ENCODE peak calls at places on chromosome 15, in six cellular contexts. M is colonic mucosa, K is AG09309, J is tibial nerve, Z is B cell, X is choroid plexus epithelial cell. I is an unnamed sample.
A peak's percentile ranks its signal among the peaks of the same experiment; 100 is the strongest.

GRCh38 chr15:71476823-71477222 is 333.5 kb upstream of the NR2E3 start:
- DNase-seq in M (no peak), K (no peak), J (no peak), Z (no peak), X (no peak), I (no peak)

GRCh38 chr15:88653200-88654064 is 14.6 kb downstream of the ISG20 start:
- DNase-seq in M (no peak), K (no peak), J (no peak), Z (no peak), X (no peak), I (no peak)

GRCh38 chr15:99441871-99442267 is 123.9 kb upstream of the MEF2A start:
- DNase-seq in M (no peak), K (no peak), J (no peak), Z (no peak), X (no peak), I (peak; percentile 5)

GRCh38 chr15:65400760-65401606 is 21.8 kb downstream of the IGDCC4 start:
- DNase-seq in M (peak; percentile 66), K (no peak), J (no peak), Z (peak; percentile 40), X (peak; percentile 92), I (peak; percentile 85)

GRCh38 chr15:59792359-59792758 is 103.2 kb upstream of the BNIP2 start:
- DNase-seq in M (no peak), K (no peak), J (no peak), Z (no peak), X (no peak), I (no peak)

GRCh38 chr15:70770863-70771262 is 7.5 kb upstream of the UACA start:
- DNase-seq in M (no peak), K (no peak), J (no peak), Z (no peak), X (no peak), I (no peak)

GRCh38 chr15:90231028-90232017 is 2.4 kb downstream of the CIB1 start:
- DNase-seq in M (no peak), K (no peak), J (no peak), Z (peak; percentile 84), X (no peak), I (peak; percentile 66)

GRCh38 chr15:86915811-86916331 is 836.2 kb downstream of the AGBL1 start:
- DNase-seq in M (no peak), K (peak; percentile 2), J (no peak), Z (no peak), X (peak; percentile 67), I (no peak)

GRCh38 chr15:66096711-66097058 is 156.9 kb downstream of the MEGF11 start:
- DNase-seq in M (no peak), K (no peak), J (no peak), Z (no peak), X (no peak), I (no peak)

DNA sequence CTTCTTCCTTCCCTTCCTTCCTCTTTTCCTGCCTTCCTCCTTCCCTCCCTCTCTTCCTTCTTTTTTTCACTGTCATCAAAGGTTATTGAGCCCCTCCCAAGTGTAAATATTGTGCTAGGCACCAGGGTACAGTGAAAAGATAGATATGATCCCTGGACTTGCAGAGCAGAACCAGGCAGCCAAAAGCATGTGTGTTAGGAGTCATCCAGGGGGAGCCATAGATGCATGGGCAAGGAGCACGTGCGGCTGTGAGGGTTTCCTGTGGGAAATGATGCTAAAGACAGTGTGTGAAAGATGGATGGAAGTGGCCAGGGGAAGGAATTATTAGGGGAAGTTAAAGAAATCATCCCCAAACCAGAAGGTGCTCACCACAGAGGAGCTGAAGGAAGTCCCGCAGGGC is 65.2 kb downstream of the NR2F2 start:
- DNase-seq in M (no peak), K (no peak), J (no peak), Z (no peak), X (no peak), I (no peak)
- TF ChIP-seq CTCF in M (no peak), K (no peak), J (no peak), Z (no peak), X (peak; percentile 9), I (no peak)

GRCh38 chr15:37793851-37794250 is 140.6 kb upstream of the TMCO5A start:
- DNase-seq in M (no peak), K (no peak), J (no peak), Z (no peak), X (peak; percentile 53), I (no peak)
- TF ChIP-seq CTCF in M (no peak), K (no peak), J (no peak), Z (no peak), X (peak; percentile 60), I (no peak)

DNA sequence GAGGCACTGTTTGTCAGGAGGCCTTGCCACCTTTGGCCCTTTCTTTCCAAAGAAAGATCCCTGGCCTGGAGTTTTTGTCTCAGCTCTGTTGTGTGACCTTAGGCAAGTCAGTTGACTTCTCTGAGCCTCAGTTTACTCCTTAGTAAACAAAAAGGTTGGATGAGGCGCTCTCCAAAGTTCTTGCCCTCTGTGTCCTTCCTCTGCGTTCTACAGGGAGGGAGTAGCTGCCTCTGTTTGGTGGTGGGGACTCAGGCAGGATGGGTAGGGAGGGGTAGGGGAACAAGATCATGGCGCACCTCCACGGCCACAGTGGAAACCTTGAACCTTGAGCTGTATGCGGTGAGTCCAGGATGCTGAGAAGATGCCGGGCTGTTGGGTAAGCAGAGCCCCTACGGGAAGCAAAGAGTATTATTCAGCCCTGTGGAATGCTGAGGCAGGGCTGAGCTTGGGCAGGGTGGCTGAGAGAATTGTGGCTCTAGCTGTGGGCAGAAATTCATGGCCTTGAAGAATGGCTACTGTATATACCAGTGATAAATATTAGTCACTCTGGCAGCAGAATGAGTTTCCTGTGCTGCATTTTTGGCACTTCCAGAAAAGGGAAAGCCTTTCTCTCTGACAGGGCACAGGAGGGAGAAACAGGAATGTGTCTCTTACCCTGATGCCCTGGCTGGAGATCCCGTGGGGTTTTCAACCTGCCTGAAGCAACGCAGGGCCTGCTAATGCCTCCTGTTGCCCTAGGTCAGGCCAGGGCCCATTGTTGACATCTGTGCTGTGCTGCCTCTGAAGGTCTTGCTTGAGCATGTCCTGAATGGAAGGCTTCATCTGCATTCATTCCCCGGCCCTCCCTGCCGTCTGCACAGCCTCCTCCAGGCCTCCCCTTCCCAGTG is 39.9 kb downstream of the SMAD3 start:
- DNase-seq in M (peak; percentile 48), K (peak; percentile 98), J (no peak), Z (no peak), X (peak; percentile 96), I (no peak)
- TF ChIP-seq CTCF in M (no peak), K (no peak), J (peak; percentile 43), Z (no peak), X (peak; percentile 18), I (no peak)

GRCh38 chr15:68713874-68714273 is 106.8 kb downstream of the ANP32A start:
- DNase-seq in M (no peak), K (no peak), J (no peak), Z (no peak), X (no peak), I (no peak)

GRCh38 chr15:68712886-68713285 is 107.8 kb downstream of the ANP32A start:
- DNase-seq in M (no peak), K (no peak), J (no peak), Z (no peak), X (no peak), I (no peak)

GRCh38 chr15:68709826-68710225 is 110.9 kb downstream of the ANP32A start:
- DNase-seq in M (no peak), K (no peak), J (no peak), Z (no peak), X (no peak), I (no peak)

GRCh38 chr15:68710536-68710935 is 110.2 kb downstream of the ANP32A start:
- DNase-seq in M (no peak), K (no peak), J (no peak), Z (no peak), X (no peak), I (no peak)

GRCh38 chr15:68711406-68711805 is 109.3 kb downstream of the ANP32A start:
- DNase-seq in M (no peak), K (no peak), J (no peak), Z (no peak), X (no peak), I (no peak)
- TF ChIP-seq CTCF in M (no peak), K (no peak), J (no peak), Z (no peak), X (no peak), I (no peak)

GRCh38 chr15:47196057-47196456 is 521.2 kb upstream of the SEMA6D start:
- DNase-seq in M (peak; percentile 72), K (peak; percentile 64), J (peak; percentile 35), Z (peak; percentile 42), X (peak; percentile 95), I (peak; percentile 37)
- TF ChIP-seq CTCF in M (peak; percentile 81), K (peak; percentile 87), J (peak; percentile 83), Z (peak; percentile 58), X (peak; percentile 95), I (peak; percentile 92)

GRCh38 chr15:78298983-78299301 is 467 bp downstream of the SKIC8 start:
- DNase-seq in M (no peak), K (no peak), J (no peak), Z (no peak), X (peak; percentile 48), I (no peak)

GRCh38 chr15:78302579-78302978 is 3.2 kb upstream of the SKIC8 start:
- DNase-seq in M (no peak), K (peak; percentile 93), J (no peak), Z (no peak), X (peak; percentile 89), I (no peak)

GRCh38 chr15:78301813-78302212 is 2.4 kb upstream of the SKIC8 start:
- DNase-seq in M (no peak), K (no peak), J (no peak), Z (no peak), X (peak; percentile 58), I (no peak)

GRCh38 chr15:78301326-78301725 is 1.9 kb upstream of the SKIC8 start:
- DNase-seq in M (no peak), K (no peak), J (no peak), Z (no peak), X (peak; percentile 50), I (no peak)

GRCh38 chr15:78299302-78300102 is at the start of gene SKIC8:
- DNase-seq in M (peak; percentile 94), K (peak; percentile 49), J (peak; percentile 79), Z (peak; percentile 85), X (peak; percentile 95), I (peak; percentile 97)
- TF ChIP-seq CTCF in M (no peak), K (no peak), J (no peak), Z (no peak), X (no peak), I (no peak)

GRCh38 chr15:92683511-92683834 is 27.9 kb upstream of the FAM174B start:
- DNase-seq in M (peak; percentile 35), K (no peak), J (no peak), Z (no peak), X (peak; percentile 53), I (no peak)
- TF ChIP-seq CTCF in M (no peak), K (peak; percentile 27), J (peak; percentile 73), Z (no peak), X (peak; percentile 70), I (peak; percentile 43)

DNA sequence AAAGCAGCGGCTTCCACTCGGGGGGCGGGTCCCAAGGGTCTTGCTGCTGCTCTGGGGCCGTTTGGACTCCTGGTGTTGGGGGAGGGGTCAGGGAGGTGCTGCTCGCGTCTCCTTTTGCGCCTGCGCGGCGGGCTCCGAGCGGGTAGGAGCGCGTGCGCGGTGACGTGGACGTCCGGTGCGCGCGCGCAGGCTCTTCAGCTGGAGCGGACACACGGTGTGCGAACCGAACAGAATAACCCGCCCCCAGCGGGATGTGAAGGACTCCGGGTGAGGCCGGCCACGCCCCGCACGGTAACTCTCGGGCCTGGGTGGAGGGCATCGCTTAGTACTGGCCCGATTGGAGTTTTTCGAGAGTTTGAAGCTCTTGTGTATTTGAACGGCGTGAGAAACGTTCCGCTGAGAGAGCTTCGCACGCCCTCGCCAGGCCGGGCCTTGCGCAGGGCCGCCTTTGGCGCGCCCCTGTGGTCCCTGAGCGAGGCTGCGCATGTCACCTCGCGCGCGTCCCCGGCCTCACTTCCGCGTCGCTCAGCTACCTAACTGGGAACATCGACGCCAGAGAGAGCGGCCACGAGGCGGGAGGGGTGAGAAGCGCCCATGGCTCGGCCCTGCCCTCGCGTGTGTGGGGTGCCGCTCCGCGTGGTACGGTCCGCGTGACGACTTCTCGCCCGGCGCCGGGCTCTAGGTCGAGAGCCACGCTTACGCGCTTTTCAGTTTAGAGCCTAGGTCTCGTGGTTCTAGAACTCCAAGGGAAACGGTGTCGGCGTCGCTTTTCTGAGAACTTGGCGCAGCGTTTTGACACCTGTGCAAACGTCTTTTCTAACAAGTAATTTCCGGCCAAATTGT is at the start of gene MGA:
- DNase-seq in M (peak; percentile 90), K (peak; percentile 62), J (peak; percentile 75), Z (peak; percentile 93), X (peak; percentile 95), I (peak; percentile 93)
- TF ChIP-seq CTCF in M (no peak), K (no peak), J (peak; percentile 26), Z (no peak), X (no peak), I (peak; percentile 18)